ENCODE peak calls at places on chromosomes 2 and 18, in four cellular contexts. One of them, this sample, is unnamed. For H3K4me1, the result is how much of the 10 kb centered on the place peaks cover.

GRCh38 chr2:53813151-53813550 is 26.3 kb downstream of the ERLEC1 start:
- DNase-seq in left ventricle myocardium inferior: no peak
- DNase-seq in CD4-positive, CD25-positive, alpha-beta regulatory T cell: no peak
- DNase-seq in fibroblast of lung: no peak
- DNase-seq in this sample: no peak

GRCh38 chr2:17543848-17544645 is 3.6 kb downstream of the VSNL1 start:
- DNase-seq in left ventricle myocardium inferior: no peak
- DNase-seq in CD4-positive, CD25-positive, alpha-beta regulatory T cell: no peak
- DNase-seq in fibroblast of lung: peak
- DNase-seq in this sample: peak

GRCh38 chr2:10019174-10019971 is 24.0 kb upstream of the KLF11 start:
- DNase-seq in left ventricle myocardium inferior: no peak
- DNase-seq in CD4-positive, CD25-positive, alpha-beta regulatory T cell: no peak
- DNase-seq in fibroblast of lung: peak
- DNase-seq in this sample: peak

GRCh38 chr18:25805939-25806338 is 284.5 kb downstream of the SS18 start:
- DNase-seq in left ventricle myocardium inferior: no peak
- DNase-seq in CD4-positive, CD25-positive, alpha-beta regulatory T cell: no peak
- DNase-seq in fibroblast of lung: no peak
- DNase-seq in this sample: peak

GRCh38 chr2:112634153-112634873 is 11.4 kb upstream of the SLC20A1 start:
- DNase-seq in left ventricle myocardium inferior: no peak
- DNase-seq in CD4-positive, CD25-positive, alpha-beta regulatory T cell: no peak
- DNase-seq in fibroblast of lung: no peak
- DNase-seq in this sample: no peak

GRCh38 chr2:212032032-212032431 is 506.6 kb downstream of the ERBB4 start:
- DNase-seq in left ventricle myocardium inferior: no peak
- DNase-seq in CD4-positive, CD25-positive, alpha-beta regulatory T cell: no peak
- DNase-seq in fibroblast of lung: peak
- DNase-seq in this sample: peak

GRCh38 chr2:235098736-235099494 is 147.1 kb downstream of the SH3BP4 start:
- DNase-seq in left ventricle myocardium inferior: no peak
- DNase-seq in CD4-positive, CD25-positive, alpha-beta regulatory T cell: no peak
- DNase-seq in fibroblast of lung: peak
- DNase-seq in this sample: peak

GRCh38 chr2:190469770-190470169 is 61.6 kb downstream of the MFSD6 start:
- DNase-seq in left ventricle myocardium inferior: no peak
- DNase-seq in CD4-positive, CD25-positive, alpha-beta regulatory T cell: no peak
- DNase-seq in fibroblast of lung: peak
- DNase-seq in this sample: peak

GRCh38 chr2:216677439-216678097 is 17.8 kb downstream of the IGFBP5 start:
- DNase-seq in left ventricle myocardium inferior: no peak
- DNase-seq in CD4-positive, CD25-positive, alpha-beta regulatory T cell: no peak
- DNase-seq in fibroblast of lung: no peak
- DNase-seq in this sample: no peak

GRCh38 chr2:39696838-39697237 is 31.1 kb downstream of the TMEM178A start:
- DNase-seq in left ventricle myocardium inferior: no peak
- DNase-seq in CD4-positive, CD25-positive, alpha-beta regulatory T cell: no peak
- DNase-seq in fibroblast of lung: peak
- DNase-seq in this sample: peak

GRCh38 chr2:181281206-181281832 is 175.9 kb upstream of the ITGA4 start:
- DNase-seq in left ventricle myocardium inferior: no peak
- DNase-seq in CD4-positive, CD25-positive, alpha-beta regulatory T cell: peak
- DNase-seq in fibroblast of lung: no peak
- DNase-seq in this sample: no peak

GRCh38 chr2:54906711-54907110 is 143.5 kb downstream of the RTN4 start:
- DNase-seq in left ventricle myocardium inferior: no peak
- DNase-seq in CD4-positive, CD25-positive, alpha-beta regulatory T cell: no peak
- DNase-seq in fibroblast of lung: no peak
- DNase-seq in this sample: no peak

GRCh38 chr2:241194811-241195210 is 6.3 kb downstream of the ANO7 start:
- DNase-seq in left ventricle myocardium inferior: no peak
- DNase-seq in CD4-positive, CD25-positive, alpha-beta regulatory T cell: no peak
- DNase-seq in fibroblast of lung: no peak
- DNase-seq in this sample: no peak

GRCh38 chr2:10079192-10079930 is 850 bp downstream of the CYS1 start:
- DNase-seq in left ventricle myocardium inferior: peak
- DNase-seq in CD4-positive, CD25-positive, alpha-beta regulatory T cell: no peak
- DNase-seq in fibroblast of lung: peak
- DNase-seq in this sample: peak

GRCh38 chr2:112343827-112344585 is 68.6 kb downstream of the ZC3H6 start:
- DNase-seq in left ventricle myocardium inferior: no peak
- DNase-seq in CD4-positive, CD25-positive, alpha-beta regulatory T cell: no peak
- DNase-seq in fibroblast of lung: no peak
- DNase-seq in this sample: peak

GRCh38 chr2:133293544-133294270 is 274.6 kb downstream of the NCKAP5 start:
- DNase-seq in left ventricle myocardium inferior: no peak
- DNase-seq in CD4-positive, CD25-positive, alpha-beta regulatory T cell: no peak
- DNase-seq in fibroblast of lung: peak
- DNase-seq in this sample: peak

GRCh38 chr2:178482437-178482836 is 2.2 kb downstream of the PLEKHA3 start:
- DNase-seq in left ventricle myocardium inferior: no peak
- DNase-seq in CD4-positive, CD25-positive, alpha-beta regulatory T cell: no peak
- DNase-seq in fibroblast of lung: no peak
- DNase-seq in this sample: peak

GRCh38 chr2:240664622-240665021 is 18.1 kb downstream of the AQP12B start:
- DNase-seq in left ventricle myocardium inferior: no peak
- DNase-seq in CD4-positive, CD25-positive, alpha-beta regulatory T cell: no peak
- DNase-seq in fibroblast of lung: no peak
- DNase-seq in this sample: no peak

GRCh38 chr2:141940709-141941108 is 190.1 kb downstream of the LRP1B start:
- DNase-seq in left ventricle myocardium inferior: no peak
- DNase-seq in CD4-positive, CD25-positive, alpha-beta regulatory T cell: no peak
- DNase-seq in fibroblast of lung: no peak
- DNase-seq in this sample: no peak

GRCh38 chr2:35688298-35688697 is 667.3 kb upstream of the CRIM1 start:
- DNase-seq in left ventricle myocardium inferior: no peak
- DNase-seq in CD4-positive, CD25-positive, alpha-beta regulatory T cell: no peak
- DNase-seq in fibroblast of lung: no peak
- DNase-seq in this sample: no peak

GRCh38 chr2:174610243-174610995 is 12.8 kb upstream of the WIPF1 start:
- DNase-seq in left ventricle myocardium inferior: no peak
- DNase-seq in CD4-positive, CD25-positive, alpha-beta regulatory T cell: no peak
- DNase-seq in fibroblast of lung: no peak
- DNase-seq in this sample: peak

GRCh38 chr2:20450201-20451108 is 3.6 kb downstream of the RHOB start:
- DNase-seq in left ventricle myocardium inferior: peak
- DNase-seq in CD4-positive, CD25-positive, alpha-beta regulatory T cell: no peak
- DNase-seq in fibroblast of lung: peak
- DNase-seq in this sample: peak

GRCh38 chr2:16496426-16497388 is 168.9 kb downstream of the CYRIA start:
- DNase-seq in left ventricle myocardium inferior: no peak
- DNase-seq in CD4-positive, CD25-positive, alpha-beta regulatory T cell: no peak
- DNase-seq in fibroblast of lung: no peak
- DNase-seq in this sample: no peak

GRCh38 chr2:241207641-241208040 is 19.2 kb downstream of the ANO7 start:
- DNase-seq in left ventricle myocardium inferior: no peak
- DNase-seq in CD4-positive, CD25-positive, alpha-beta regulatory T cell: no peak
- DNase-seq in fibroblast of lung: no peak
- DNase-seq in this sample: no peak

GRCh38 chr2:235270951-235271350 is 222.9 kb upstream of the AGAP1 start:
- DNase-seq in left ventricle myocardium inferior: no peak
- DNase-seq in CD4-positive, CD25-positive, alpha-beta regulatory T cell: no peak
- DNase-seq in fibroblast of lung: peak
- DNase-seq in this sample: peak

GRCh38 chr2:200239216-200239615 is 67.3 kb upstream of the SPATS2L start:
- DNase-seq in left ventricle myocardium inferior: no peak
- DNase-seq in CD4-positive, CD25-positive, alpha-beta regulatory T cell: no peak
- DNase-seq in fibroblast of lung: no peak
- DNase-seq in this sample: peak

GRCh38 chr2:40975175-40975574 is 523.3 kb upstream of the SLC8A1 start:
- DNase-seq in left ventricle myocardium inferior: no peak
- DNase-seq in CD4-positive, CD25-positive, alpha-beta regulatory T cell: no peak
- DNase-seq in fibroblast of lung: no peak
- DNase-seq in this sample: no peak

GRCh38 chr2:191215666-191216065 is 29.5 kb upstream of the MYO1B start:
- DNase-seq in left ventricle myocardium inferior: no peak
- DNase-seq in CD4-positive, CD25-positive, alpha-beta regulatory T cell: no peak
- DNase-seq in fibroblast of lung: no peak
- DNase-seq in this sample: peak

GRCh38 chr2:182587831-182588230 is 128.2 kb upstream of the DNAJC10 start:
- DNase-seq in left ventricle myocardium inferior: no peak
- DNase-seq in CD4-positive, CD25-positive, alpha-beta regulatory T cell: no peak
- DNase-seq in fibroblast of lung: peak
- DNase-seq in this sample: peak

GRCh38 chr2:73979686-73980085 is 5.0 kb upstream of the TET3 start:
- DNase-seq in left ventricle myocardium inferior: no peak
- DNase-seq in CD4-positive, CD25-positive, alpha-beta regulatory T cell: no peak
- DNase-seq in fibroblast of lung: peak
- DNase-seq in this sample: peak

GRCh38 chr2:144801766-144802165 is 281.8 kb upstream of the ZEB2 start:
- DNase-seq in left ventricle myocardium inferior: no peak
- DNase-seq in CD4-positive, CD25-positive, alpha-beta regulatory T cell: no peak
- DNase-seq in fibroblast of lung: peak
- DNase-seq in this sample: peak

GRCh38 chr18:56563568-56563967 is 74.8 kb downstream of the TXNL1 start:
- DNase-seq in left ventricle myocardium inferior: no peak
- DNase-seq in CD4-positive, CD25-positive, alpha-beta regulatory T cell: no peak
- DNase-seq in fibroblast of lung: no peak
- DNase-seq in this sample: no peak

GRCh38 chr2:190763901-190764514 is 115.1 kb downstream of the NAB1 start:
- DNase-seq in left ventricle myocardium inferior: no peak
- DNase-seq in CD4-positive, CD25-positive, alpha-beta regulatory T cell: no peak
- DNase-seq in fibroblast of lung: no peak
- DNase-seq in this sample: no peak

GRCh38 chr2:66717491-66717890 is 282.6 kb downstream of the MEIS1 start:
- DNase-seq in left ventricle myocardium inferior: no peak
- DNase-seq in CD4-positive, CD25-positive, alpha-beta regulatory T cell: no peak
- DNase-seq in fibroblast of lung: peak
- DNase-seq in this sample: no peak

DNA sequence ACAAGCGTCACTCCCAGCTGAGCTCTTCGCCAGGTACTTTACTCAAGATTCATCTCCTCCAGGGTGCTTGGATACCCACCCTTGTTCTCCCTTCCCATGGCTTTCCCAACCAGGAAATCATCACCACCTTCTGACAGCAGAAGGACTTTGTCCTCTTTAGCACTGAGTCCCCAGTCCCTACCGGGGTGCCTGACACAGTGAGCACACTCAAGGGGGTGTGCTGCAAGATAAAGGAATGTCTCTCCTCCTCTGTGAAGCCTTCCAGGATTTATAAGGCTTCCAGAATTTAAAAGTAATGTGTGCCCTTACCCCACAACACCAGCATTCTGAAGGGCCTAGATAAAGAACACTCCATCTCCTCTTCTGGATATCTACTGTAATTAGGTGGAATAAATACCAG is 39.6 kb downstream of the ACVR1 start:
- DNase-seq in left ventricle myocardium inferior: no peak
- DNase-seq in CD4-positive, CD25-positive, alpha-beta regulatory T cell: no peak
- DNase-seq in fibroblast of lung: no peak
- DNase-seq in this sample: no peak
- H3K4me1 ChIP-seq in left ventricle myocardium inferior: half or more
- H3K4me1 ChIP-seq in CD4-positive, CD25-positive, alpha-beta regulatory T cell: under half
- H3K4me1 ChIP-seq in fibroblast of lung: under half
- H3K4me1 ChIP-seq in this sample: under half

GRCh38 chr18:76188097-76188496 is 306.9 kb downstream of the ZNF516 start:
- DNase-seq in left ventricle myocardium inferior: no peak
- DNase-seq in CD4-positive, CD25-positive, alpha-beta regulatory T cell: no peak
- DNase-seq in fibroblast of lung: no peak
- DNase-seq in this sample: no peak
- H3K4me1 ChIP-seq in left ventricle myocardium inferior: under half
- H3K4me1 ChIP-seq in CD4-positive, CD25-positive, alpha-beta regulatory T cell: under half
- H3K4me1 ChIP-seq in fibroblast of lung: under half
- H3K4me1 ChIP-seq in this sample: under half

GRCh38 chr2:24490674-24491625 is at the start of gene NCOA1:
- DNase-seq in left ventricle myocardium inferior: peak
- DNase-seq in CD4-positive, CD25-positive, alpha-beta regulatory T cell: peak
- DNase-seq in fibroblast of lung: peak
- DNase-seq in this sample: peak

GRCh38 chr2:24492283-24493272 is 1.5 kb downstream of the NCOA1 start:
- DNase-seq in left ventricle myocardium inferior: no peak
- DNase-seq in CD4-positive, CD25-positive, alpha-beta regulatory T cell: no peak
- DNase-seq in fibroblast of lung: peak
- DNase-seq in this sample: peak

GRCh38 chr2:24489465-24489864 is 1.6 kb upstream of the NCOA1 start:
- DNase-seq in left ventricle myocardium inferior: no peak
- DNase-seq in CD4-positive, CD25-positive, alpha-beta regulatory T cell: no peak
- DNase-seq in fibroblast of lung: no peak
- DNase-seq in this sample: no peak

GRCh38 chr2:24491626-24492282 is 700 bp downstream of the NCOA1 start:
- DNase-seq in left ventricle myocardium inferior: peak
- DNase-seq in CD4-positive, CD25-positive, alpha-beta regulatory T cell: peak
- DNase-seq in fibroblast of lung: peak
- DNase-seq in this sample: peak

DNA sequence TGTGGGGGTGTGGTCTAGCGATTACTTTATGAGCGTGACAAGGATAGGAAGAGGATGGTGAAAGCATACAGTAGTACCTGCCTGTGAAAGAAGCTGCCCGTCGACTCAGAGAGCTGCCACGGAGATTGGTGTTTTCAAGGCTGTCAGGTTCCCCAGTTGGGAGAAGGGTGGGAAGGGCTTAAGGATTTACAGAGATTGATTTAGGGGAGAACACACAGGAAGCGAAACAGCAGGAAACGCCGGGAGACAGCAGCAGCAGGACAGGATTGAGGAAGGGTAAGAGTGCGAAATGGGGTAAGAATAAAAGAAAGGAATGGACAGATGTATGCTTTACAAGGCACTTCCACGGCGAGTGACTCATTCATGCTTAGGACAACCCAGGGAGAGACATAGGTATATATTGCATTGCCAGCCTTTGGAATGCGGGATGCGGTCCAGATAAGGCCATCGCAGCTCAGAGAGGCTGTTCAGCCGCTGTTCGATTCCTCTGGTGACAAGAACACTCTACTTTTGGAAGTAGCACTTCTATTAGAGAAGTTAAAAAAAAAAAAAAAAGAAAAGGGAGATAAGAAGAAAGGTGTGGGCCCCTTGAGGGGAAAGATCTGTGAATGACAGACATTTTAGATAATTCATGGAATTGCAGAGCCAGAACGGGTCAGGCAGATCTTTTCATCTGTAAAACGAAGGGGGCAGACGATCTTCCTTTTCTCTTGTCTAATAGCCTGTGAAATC is 946 bp upstream of the NCOA1 start:
- DNase-seq in left ventricle myocardium inferior: no peak
- DNase-seq in CD4-positive, CD25-positive, alpha-beta regulatory T cell: no peak
- DNase-seq in fibroblast of lung: peak
- DNase-seq in this sample: peak
- H3K4me1 ChIP-seq in left ventricle myocardium inferior: under half
- H3K4me1 ChIP-seq in CD4-positive, CD25-positive, alpha-beta regulatory T cell: under half
- H3K4me1 ChIP-seq in fibroblast of lung: under half
- H3K4me1 ChIP-seq in this sample: under half

DNA sequence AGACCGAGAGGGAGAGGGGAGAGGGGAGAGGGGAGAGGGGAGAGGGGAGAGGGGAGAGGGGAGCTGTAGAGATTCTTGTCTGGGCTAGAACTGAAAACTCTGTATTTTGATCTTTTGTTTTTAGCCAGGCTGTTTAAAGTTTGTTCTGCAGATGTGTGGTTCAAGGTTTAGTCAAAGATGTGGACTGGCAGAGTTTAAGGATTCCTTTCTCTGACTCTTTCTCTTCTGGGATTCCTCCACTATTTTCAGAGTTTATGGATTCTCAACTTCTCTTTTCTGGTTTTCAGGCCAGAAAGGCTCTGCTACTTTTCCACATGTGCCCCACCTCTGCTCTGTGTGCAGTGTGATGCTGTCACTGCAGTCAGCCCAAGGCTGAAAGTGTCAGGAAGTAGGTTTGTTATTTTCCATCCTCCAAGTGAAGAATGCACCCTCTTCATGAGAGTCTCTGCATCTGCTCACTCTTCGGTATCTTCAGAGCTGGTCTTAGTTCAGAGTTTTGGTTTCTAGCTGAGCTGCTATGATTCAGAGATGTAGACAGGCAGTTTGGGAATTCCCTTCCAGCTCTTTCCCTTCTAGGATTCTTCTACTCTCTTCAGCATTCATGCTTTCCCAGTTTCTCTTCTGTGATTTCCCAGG is 130.9 kb upstream of the SMAD7 start:
- DNase-seq in left ventricle myocardium inferior: no peak
- DNase-seq in CD4-positive, CD25-positive, alpha-beta regulatory T cell: no peak
- DNase-seq in fibroblast of lung: no peak
- DNase-seq in this sample: no peak
- H3K4me1 ChIP-seq in left ventricle myocardium inferior: under half
- H3K4me1 ChIP-seq in CD4-positive, CD25-positive, alpha-beta regulatory T cell: under half
- H3K4me1 ChIP-seq in fibroblast of lung: under half
- H3K4me1 ChIP-seq in this sample: under half